ENCODE peak calls at places on chromosome 13, in four cellular contexts. T is H1, N is GM12878, I is HepG2. M is an unnamed sample.

GRCh38 chr13:32530841-32531253 is 7.7 kb downstream of the N4BP2L2 start:
- DNase-seq in T (no peak), N (peak), I (no peak), M (no peak)

GRCh38 chr13:29541400-29541799 is 54.1 kb downstream of the SLC7A1 start:
- DNase-seq in I (no peak), T (no peak), N (no peak), M (no peak)

GRCh38 chr13:21149568-21149967 is 26.8 kb downstream of the SKA3 start:
- DNase-seq in N (no peak), T (no peak), I (no peak), M (no peak)

GRCh38 chr13:32528358-32528757 is 10.2 kb downstream of the N4BP2L2 start:
- DNase-seq in N (no peak), T (no peak), I (no peak), M (no peak)

GRCh38 chr13:33610471-33611015 is 207.4 kb upstream of the RFC3 start:
- DNase-seq in N (no peak), I (peak), T (peak), M (no peak)

GRCh38 chr13:41916173-41916954 is 44.5 kb downstream of the VWA8 start:
- DNase-seq in I (no peak), N (peak), T (no peak), M (no peak)

GRCh38 chr13:49183672-49184315 is 36.3 kb upstream of the MLNR start:
- DNase-seq in I (no peak), N (no peak), T (no peak), M (no peak)

GRCh38 chr13:103291693-103292572 is 225.7 kb upstream of the SLC10A2 start:
- DNase-seq in T (no peak), I (no peak), N (no peak), M (peak)

GRCh38 chr13:113933901-113934300 is 40.0 kb downstream of the C13orf46 start:
- DNase-seq in T (no peak), N (no peak), I (no peak), M (no peak)

GRCh38 chr13:39415403-39415802 is 187.6 kb downstream of the LHFPL6 start:
- DNase-seq in T (no peak), I (no peak), N (no peak), M (no peak)

GRCh38 chr13:53800011-53800410 is 771.4 kb downstream of the OLFM4 start:
- DNase-seq in T (no peak), N (no peak), I (no peak), M (no peak)

GRCh38 chr13:105311094-105311493 is 1224.4 kb downstream of the EFNB2 start:
- DNase-seq in N (no peak), T (no peak), I (no peak), M (no peak)

GRCh38 chr13:83634601-83635000 is 247.7 kb downstream of the SLITRK1 start:
- DNase-seq in I (no peak), T (no peak), N (no peak), M (no peak)

GRCh38 chr13:50410921-50411712 is 395.9 kb downstream of the KCNRG start:
- DNase-seq in I (peak), T (no peak), N (no peak), M (no peak)

GRCh38 chr13:50415428-50415827 is 400.2 kb downstream of the KCNRG start:
- DNase-seq in N (no peak), I (no peak), T (no peak), M (no peak)

GRCh38 chr13:50414640-50415039 is 399.4 kb downstream of the KCNRG start:
- DNase-seq in N (no peak), T (no peak), I (no peak), M (no peak)

GRCh38 chr13:50409186-50409585 is 393.9 kb downstream of the KCNRG start:
- DNase-seq in T (no peak), N (no peak), I (no peak), M (no peak)

GRCh38 chr13:50412046-50412617 is 396.9 kb downstream of the KCNRG start:
- DNase-seq in N (no peak), I (no peak), T (no peak), M (no peak)
- H3K9ac ChIP-seq in N (no peak), I (no peak), T (no peak), M (no peak)

DNA sequence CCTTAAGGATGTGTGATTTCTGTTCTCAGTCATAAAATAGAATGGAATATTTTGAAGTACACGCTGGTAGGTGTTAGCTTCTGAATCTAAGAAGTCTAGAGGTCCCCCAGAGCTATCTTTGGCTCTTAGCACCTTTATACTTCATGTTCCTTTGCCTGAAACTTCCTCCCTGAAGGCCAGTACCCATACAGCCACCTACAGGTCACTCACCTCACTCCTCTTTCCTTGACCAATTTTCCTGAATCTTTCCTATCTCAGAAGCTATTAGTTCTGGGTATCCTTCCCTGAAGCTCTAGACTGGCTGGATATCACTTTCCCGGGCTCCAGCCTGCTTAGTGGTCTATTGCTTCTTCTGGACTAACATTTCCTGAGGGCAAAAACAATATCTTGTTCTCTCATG is 93.4 kb upstream of the EDNRB start:
- DNase-seq in N (no peak), T (no peak), I (no peak), M (no peak)
- TF ChIP-seq SUZ12 in N (no peak), T (no peak), I (no peak), M (no peak)

DNA sequence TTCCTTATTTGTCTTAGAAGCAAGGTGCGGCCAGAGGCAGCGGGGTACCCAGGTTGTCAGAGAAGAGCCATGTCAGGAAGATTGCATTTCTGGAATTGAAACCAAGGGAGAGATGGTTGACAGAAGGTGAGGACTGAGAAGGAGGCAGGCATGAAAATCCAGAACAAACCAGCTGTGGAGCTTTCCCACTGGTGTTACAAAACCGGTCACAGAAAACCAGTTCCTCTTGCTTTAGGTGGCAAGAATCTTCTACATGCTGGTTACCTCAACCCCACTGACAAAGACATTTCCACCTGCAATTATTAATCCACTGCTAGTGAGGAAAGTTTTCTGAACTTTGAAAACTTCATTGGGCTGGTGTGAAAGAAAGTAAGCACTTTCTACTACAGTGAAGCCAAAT is 64.0 kb upstream of the MED4 start:
- DNase-seq in N (no peak), I (no peak), T (no peak), M (no peak)
- H3K9ac ChIP-seq in N (no peak), I (no peak), T (no peak), M (no peak)

GRCh38 chr13:110306960-110307696 is at the start of the genes COL4A1 and COL4A2:
- DNase-seq in N (no peak), T (no peak), I (no peak), M (peak)
- TF ChIP-seq SUZ12 in N (no peak), T (no peak), I (no peak), M (no peak)

GRCh38 chr13:43653980-43654379 is 132.8 kb downstream of the ENOX1 start:
- DNase-seq in I (no peak), N (no peak), T (no peak), M (no peak)

GRCh38 chr13:43648733-43649132 is 138.0 kb downstream of the ENOX1 start:
- DNase-seq in N (no peak), T (no peak), I (no peak), M (no peak)

GRCh38 chr13:43657485-43657884 is 129.3 kb downstream of the ENOX1 start:
- DNase-seq in T (no peak), N (no peak), I (no peak), M (no peak)

DNA sequence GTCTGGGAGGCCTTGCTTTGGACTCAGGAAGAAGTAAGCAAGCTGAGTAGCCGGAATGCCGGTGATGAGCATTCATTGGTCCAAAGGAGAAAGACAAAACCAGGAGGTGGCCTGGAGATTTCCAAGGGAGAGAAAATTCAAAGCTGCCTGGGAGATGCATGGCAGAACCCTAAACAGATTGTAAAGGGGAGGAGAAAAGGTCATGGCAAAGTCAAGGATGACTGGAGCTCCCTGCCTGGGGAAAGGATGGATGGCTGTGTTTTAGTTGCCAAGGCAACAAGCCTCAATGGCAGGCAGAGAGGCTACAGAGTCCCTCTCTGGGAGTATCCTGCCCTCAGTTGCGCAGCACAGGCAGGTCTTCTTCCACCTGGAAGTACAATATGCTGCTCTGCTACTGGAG is 134.0 kb downstream of the ENOX1 start:
- DNase-seq in T (no peak), N (no peak), I (no peak), M (no peak)
- H3K9ac ChIP-seq in T (no peak), N (no peak), I (no peak), M (no peak)

DNA sequence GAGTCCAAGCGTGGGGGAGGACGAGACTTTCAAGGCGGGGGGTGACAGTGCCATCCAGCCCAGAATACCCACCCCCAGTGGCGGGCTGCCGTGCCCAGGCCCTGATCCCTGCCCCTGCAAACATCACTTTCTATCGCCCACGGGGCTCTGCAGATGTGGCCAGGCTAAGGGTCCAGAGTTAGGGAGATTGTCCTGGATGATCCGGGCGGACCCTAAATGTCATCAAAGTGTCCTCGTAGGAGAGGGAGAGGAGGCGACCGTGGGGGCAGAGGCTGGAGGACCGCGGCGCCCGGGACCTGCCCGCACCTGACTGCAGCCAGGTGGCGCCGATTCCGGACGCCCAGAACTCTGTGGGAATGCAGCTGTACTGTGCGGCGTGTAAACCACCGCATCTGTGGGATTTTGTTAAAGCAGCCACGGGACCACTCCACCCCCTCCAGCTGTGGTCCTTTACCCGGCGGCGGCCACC is 32.4 kb downstream of the GJA3 start:
- DNase-seq in I (peak), N (no peak), T (no peak), M (no peak)
- TF ChIP-seq SUZ12 in I (no peak), N (no peak), T (peak), M (no peak)

GRCh38 chr13:35856721-35857346 is 274.3 kb downstream of the DCLK1 start:
- DNase-seq in N (no peak), T (no peak), I (no peak), M (no peak)

GRCh38 chr13:35857769-35858168 is 273.4 kb downstream of the DCLK1 start:
- DNase-seq in N (no peak), T (peak), I (no peak), M (peak)

GRCh38 chr13:35860661-35861060 is 270.5 kb downstream of the DCLK1 start:
- DNase-seq in I (no peak), T (no peak), N (no peak), M (no peak)

GRCh38 chr13:35859981-35860380 is 271.2 kb downstream of the DCLK1 start:
- DNase-seq in N (no peak), T (no peak), I (no peak), M (no peak)

GRCh38 chr13:35858665-35859064 is 272.5 kb downstream of the DCLK1 start:
- DNase-seq in I (no peak), T (no peak), N (no peak), M (no peak)
- H3K9ac ChIP-seq in I (no peak), T (no peak), N (no peak), M (no peak)

GRCh38 chr13:34758628-34759027 is 183.4 kb upstream of the NBEA start:
- DNase-seq in I (no peak), T (no peak), N (no peak), M (no peak)

GRCh38 chr13:34757441-34757840 is 184.6 kb upstream of the NBEA start:
- DNase-seq in N (no peak), T (no peak), I (no peak), M (no peak)

GRCh38 chr13:34764246-34764645 is 177.8 kb upstream of the NBEA start:
- DNase-seq in N (no peak), I (no peak), T (no peak), M (no peak)

GRCh38 chr13:34765446-34766180 is 176.5 kb upstream of the NBEA start:
- DNase-seq in I (no peak), N (no peak), T (no peak), M (no peak)

DNA sequence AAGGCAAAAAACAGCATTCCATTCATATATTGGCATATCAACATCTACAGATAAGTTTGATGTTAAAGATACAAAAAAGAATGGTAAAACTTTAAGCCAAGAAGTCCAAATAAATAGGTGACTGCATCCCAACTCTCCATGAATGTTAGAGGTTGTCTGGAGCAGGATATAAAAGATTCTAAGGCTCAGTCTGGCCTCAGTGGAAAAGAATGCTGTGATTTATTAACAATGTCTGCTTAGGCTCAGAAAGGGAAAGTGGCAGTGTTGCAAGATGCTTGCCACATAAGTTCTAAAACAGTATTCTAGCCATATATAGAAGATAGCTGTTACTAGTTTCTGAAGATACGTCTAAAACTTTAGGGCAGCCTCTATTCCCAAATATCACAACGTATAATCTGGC is 179.8 kb upstream of the NBEA start:
- DNase-seq in I (no peak), N (no peak), T (no peak), M (no peak)
- TF ChIP-seq SUZ12 in I (no peak), N (no peak), T (no peak), M (no peak)

M was measured in NT2/D1.